ENCODE peak calls at places on chromosome 22, in seven cellular contexts. V is GM23338, N is nephron progenitor cell, F is AG04450, H is ACHN, Z is fibroblast of mammary gland, J is hypothalamus. M is an unnamed sample.

GRCh38 chr22:46171940-46172339 is 21.6 kb downstream of the PPARA start:
- DNase-seq in J (no peak), Z (peak), N (no peak), F (no peak), V (no peak), H (no peak), M (no peak)

GRCh38 chr22:46178755-46179505 is 28.6 kb downstream of the PPARA start:
- DNase-seq in J (no peak), N (no peak), H (no peak), V (no peak), F (no peak), Z (no peak), M (no peak)

GRCh38 chr22:46057206-46057605 is 80.2 kb upstream of the WNT7B start:
- DNase-seq in F (no peak), Z (peak), J (no peak), V (no peak), H (no peak), N (no peak), M (no peak)

GRCh38 chr22:45987462-45987861 is 10.5 kb upstream of the WNT7B start:
- DNase-seq in Z (no peak), H (no peak), F (no peak), V (no peak), J (no peak), N (no peak), M (no peak)

GRCh38 chr22:21612858-21613257 is 17.0 kb downstream of the YDJC start:
- DNase-seq in Z (no peak), J (no peak), H (no peak), F (no peak), V (peak), N (no peak), M (no peak)

GRCh38 chr22:38967451-38968450 is 10.3 kb downstream of the APOBEC3A start:
- DNase-seq in F (no peak), N (no peak), Z (no peak), V (no peak), H (no peak), J (no peak), M (no peak)

GRCh38 chr22:50460942-50461341 is 13.9 kb downstream of the SBF1 start:
- DNase-seq in Z (no peak), J (no peak), F (no peak), H (no peak), V (no peak), N (no peak), M (no peak)

GRCh38 chr22:30776476-30776875 is 81.8 kb downstream of the OSBP2 start:
- DNase-seq in F (no peak), V (no peak), N (no peak), J (no peak), Z (no peak), H (no peak), M (no peak)

GRCh38 chr22:44917372-44918165 is 92.2 kb downstream of the PHF21B start:
- DNase-seq in H (no peak), Z (no peak), V (no peak), J (no peak), F (no peak), N (no peak), M (no peak)

GRCh38 chr22:35684270-35684700 is 33.4 kb upstream of the APOL5 start:
- DNase-seq in F (no peak), N (no peak), J (no peak), V (peak), H (peak), Z (peak), M (peak)

GRCh38 chr22:42281284-42281683 is 10.8 kb upstream of the TCF20 start:
- DNase-seq in H (no peak), F (no peak), N (no peak), J (no peak), V (no peak), Z (no peak), M (no peak)

GRCh38 chr22:40058265-40058664 is 63.5 kb downstream of the FAM83F start:
- DNase-seq in Z (no peak), F (no peak), N (no peak), V (peak), J (no peak), H (no peak), M (no peak)

GRCh38 chr22:36981247-36981775 is 37.9 kb downstream of the TST start:
- DNase-seq in N (no peak), V (no peak), J (no peak), F (no peak), Z (no peak), H (no peak), M (no peak)

GRCh38 chr22:38220163-38220562 is 18.4 kb downstream of the MAFF start:
- DNase-seq in Z (no peak), N (no peak), F (no peak), J (no peak), H (no peak), V (no peak), M (no peak)

GRCh38 chr22:19679476-19680099 is 34.7 kb upstream of the SEPTIN5 start:
- DNase-seq in J (no peak), N (peak), V (peak), H (peak), Z (no peak), F (no peak), M (peak)

GRCh38 chr22:45877651-45878050 is 99.3 kb downstream of the WNT7B start:
- DNase-seq in N (no peak), J (no peak), V (no peak), Z (no peak), H (no peak), F (no peak), M (no peak)

GRCh38 chr22:43837666-43838065 is 24.6 kb downstream of the SULT4A1 start:
- DNase-seq in N (no peak), V (no peak), J (no peak), Z (no peak), H (no peak), F (no peak), M (no peak)

GRCh38 chr22:39432361-39432811 is 24.4 kb upstream of the MGAT3 start:
- DNase-seq in Z (no peak), N (no peak), H (no peak), J (no peak), F (no peak), V (no peak), M (no peak)

GRCh38 chr22:19037282-19038163 is 84.7 kb downstream of the DGCR2 start:
- DNase-seq in J (no peak), V (no peak), H (no peak), F (no peak), N (no peak), Z (no peak), M (no peak)

GRCh38 chr22:31790240-31790639 is 36.4 kb downstream of the DEPDC5 start:
- DNase-seq in V (no peak), F (no peak), Z (no peak), H (no peak), J (no peak), N (no peak), M (no peak)

GRCh38 chr22:31830721-31831070 is 76.9 kb downstream of the DEPDC5 start:
- DNase-seq in H (no peak), N (no peak), V (no peak), J (no peak), F (no peak), Z (no peak), M (no peak)